ENCODE peak calls at places on chromosomes 5 and 9, in nine cellular contexts. One of them, this sample, is unnamed.

GRCh38 chr5:170277953-170278352 is 19.6 kb downstream of the LCP2 start:
- DNase-seq in stimulated activated CD4-positive, alpha-beta T cell treated with anti-CD3 and anti-CD28 coated beads, Interleukin-4, amount 100 ng/mL, for 4 hours: no peak
- DNase-seq in progenitor cell of endocrine pancreas: no peak
- DNase-seq in naive B cell: no peak
- DNase-seq in mesothelial cell of epicardium: no peak
- DNase-seq in kidney tubule cell: no peak
- DNase-seq in LoVo: no peak
- DNase-seq in activated T-helper 1 cell treated with Interleukin-2 at 50 U/mL for 16 hours: no peak
- DNase-seq in Ammon's horn: no peak
- DNase-seq in this sample: no peak

GRCh38 chr9:105157178-105157583 is 87.3 kb upstream of the SLC44A1 start:
- DNase-seq in stimulated activated CD4-positive, alpha-beta T cell treated with anti-CD3 and anti-CD28 coated beads, Interleukin-4, amount 100 ng/mL, for 4 hours: peak
- DNase-seq in progenitor cell of endocrine pancreas: no peak
- DNase-seq in naive B cell: peak
- DNase-seq in mesothelial cell of epicardium: no peak
- DNase-seq in kidney tubule cell: peak
- DNase-seq in LoVo: peak
- DNase-seq in activated T-helper 1 cell treated with Interleukin-2 at 50 U/mL for 16 hours: no peak
- DNase-seq in Ammon's horn: peak
- DNase-seq in this sample: peak

GRCh38 chr5:178201927-178202235 is 2.5 kb upstream of the HNRNPAB start:
- DNase-seq in stimulated activated CD4-positive, alpha-beta T cell treated with anti-CD3 and anti-CD28 coated beads, Interleukin-4, amount 100 ng/mL, for 4 hours: no peak
- DNase-seq in progenitor cell of endocrine pancreas: no peak
- DNase-seq in naive B cell: no peak
- DNase-seq in mesothelial cell of epicardium: no peak
- DNase-seq in kidney tubule cell: no peak
- DNase-seq in LoVo: no peak
- DNase-seq in activated T-helper 1 cell treated with Interleukin-2 at 50 U/mL for 16 hours: no peak
- DNase-seq in Ammon's horn: no peak
- DNase-seq in this sample: no peak

GRCh38 chr9:9719373-9720112 is 893.3 kb downstream of the PTPRD start:
- DNase-seq in stimulated activated CD4-positive, alpha-beta T cell treated with anti-CD3 and anti-CD28 coated beads, Interleukin-4, amount 100 ng/mL, for 4 hours: no peak
- DNase-seq in progenitor cell of endocrine pancreas: no peak
- DNase-seq in naive B cell: no peak
- DNase-seq in mesothelial cell of epicardium: no peak
- DNase-seq in kidney tubule cell: no peak
- DNase-seq in LoVo: no peak
- DNase-seq in activated T-helper 1 cell treated with Interleukin-2 at 50 U/mL for 16 hours: no peak
- DNase-seq in Ammon's horn: no peak
- DNase-seq in this sample: no peak

GRCh38 chr5:59319286-59319685 is 574.2 kb downstream of the PDE4D start:
- DNase-seq in stimulated activated CD4-positive, alpha-beta T cell treated with anti-CD3 and anti-CD28 coated beads, Interleukin-4, amount 100 ng/mL, for 4 hours: no peak
- DNase-seq in progenitor cell of endocrine pancreas: no peak
- DNase-seq in naive B cell: no peak
- DNase-seq in mesothelial cell of epicardium: no peak
- DNase-seq in kidney tubule cell: no peak
- DNase-seq in LoVo: no peak
- DNase-seq in activated T-helper 1 cell treated with Interleukin-2 at 50 U/mL for 16 hours: no peak
- DNase-seq in Ammon's horn: no peak
- DNase-seq in this sample: no peak

GRCh38 chr5:147930759-147931158 is 24.4 kb upstream of the C5orf46 start:
- DNase-seq in stimulated activated CD4-positive, alpha-beta T cell treated with anti-CD3 and anti-CD28 coated beads, Interleukin-4, amount 100 ng/mL, for 4 hours: no peak
- DNase-seq in progenitor cell of endocrine pancreas: no peak
- DNase-seq in naive B cell: no peak
- DNase-seq in mesothelial cell of epicardium: no peak
- DNase-seq in kidney tubule cell: no peak
- DNase-seq in LoVo: no peak
- DNase-seq in activated T-helper 1 cell treated with Interleukin-2 at 50 U/mL for 16 hours: no peak
- DNase-seq in Ammon's horn: peak
- DNase-seq in this sample: no peak

GRCh38 chr5:170103447-170103846 is 2.2 kb upstream of the FOXI1 start:
- DNase-seq in stimulated activated CD4-positive, alpha-beta T cell treated with anti-CD3 and anti-CD28 coated beads, Interleukin-4, amount 100 ng/mL, for 4 hours: no peak
- DNase-seq in progenitor cell of endocrine pancreas: no peak
- DNase-seq in naive B cell: no peak
- DNase-seq in mesothelial cell of epicardium: no peak
- DNase-seq in kidney tubule cell: no peak
- DNase-seq in LoVo: no peak
- DNase-seq in activated T-helper 1 cell treated with Interleukin-2 at 50 U/mL for 16 hours: no peak
- DNase-seq in Ammon's horn: no peak
- DNase-seq in this sample: no peak

GRCh38 chr5:140358738-140359310 is 1.2 kb upstream of the SLC4A9 start:
- DNase-seq in stimulated activated CD4-positive, alpha-beta T cell treated with anti-CD3 and anti-CD28 coated beads, Interleukin-4, amount 100 ng/mL, for 4 hours: no peak
- DNase-seq in progenitor cell of endocrine pancreas: no peak
- DNase-seq in naive B cell: no peak
- DNase-seq in mesothelial cell of epicardium: no peak
- DNase-seq in kidney tubule cell: peak
- DNase-seq in LoVo: no peak
- DNase-seq in activated T-helper 1 cell treated with Interleukin-2 at 50 U/mL for 16 hours: no peak
- DNase-seq in Ammon's horn: no peak
- DNase-seq in this sample: peak

GRCh38 chr5:174457141-174457678 is 267.2 kb upstream of the MSX2 start:
- DNase-seq in stimulated activated CD4-positive, alpha-beta T cell treated with anti-CD3 and anti-CD28 coated beads, Interleukin-4, amount 100 ng/mL, for 4 hours: no peak
- DNase-seq in progenitor cell of endocrine pancreas: no peak
- DNase-seq in naive B cell: no peak
- DNase-seq in mesothelial cell of epicardium: no peak
- DNase-seq in kidney tubule cell: no peak
- DNase-seq in LoVo: no peak
- DNase-seq in activated T-helper 1 cell treated with Interleukin-2 at 50 U/mL for 16 hours: no peak
- DNase-seq in Ammon's horn: no peak
- DNase-seq in this sample: no peak

GRCh38 chr5:134370306-134370870 is 981 bp upstream of the UBE2B start:
- DNase-seq in stimulated activated CD4-positive, alpha-beta T cell treated with anti-CD3 and anti-CD28 coated beads, Interleukin-4, amount 100 ng/mL, for 4 hours: no peak
- DNase-seq in progenitor cell of endocrine pancreas: no peak
- DNase-seq in naive B cell: no peak
- DNase-seq in mesothelial cell of epicardium: no peak
- DNase-seq in kidney tubule cell: peak
- DNase-seq in LoVo: no peak
- DNase-seq in activated T-helper 1 cell treated with Interleukin-2 at 50 U/mL for 16 hours: no peak
- DNase-seq in Ammon's horn: no peak
- DNase-seq in this sample: no peak

GRCh38 chr5:60634054-60634453 is 65.9 kb downstream of the DEPDC1B start:
- DNase-seq in stimulated activated CD4-positive, alpha-beta T cell treated with anti-CD3 and anti-CD28 coated beads, Interleukin-4, amount 100 ng/mL, for 4 hours: no peak
- DNase-seq in progenitor cell of endocrine pancreas: no peak
- DNase-seq in naive B cell: no peak
- DNase-seq in mesothelial cell of epicardium: no peak
- DNase-seq in kidney tubule cell: no peak
- DNase-seq in LoVo: no peak
- DNase-seq in activated T-helper 1 cell treated with Interleukin-2 at 50 U/mL for 16 hours: no peak
- DNase-seq in Ammon's horn: peak
- DNase-seq in this sample: no peak

GRCh38 chr9:134454386-134454978 is 128.2 kb downstream of the RXRA start:
- DNase-seq in stimulated activated CD4-positive, alpha-beta T cell treated with anti-CD3 and anti-CD28 coated beads, Interleukin-4, amount 100 ng/mL, for 4 hours: no peak
- DNase-seq in progenitor cell of endocrine pancreas: no peak
- DNase-seq in naive B cell: no peak
- DNase-seq in mesothelial cell of epicardium: no peak
- DNase-seq in kidney tubule cell: no peak
- DNase-seq in LoVo: no peak
- DNase-seq in activated T-helper 1 cell treated with Interleukin-2 at 50 U/mL for 16 hours: no peak
- DNase-seq in Ammon's horn: no peak
- DNase-seq in this sample: no peak

GRCh38 chr5:9473624-9474023 is 72.3 kb downstream of the SEMA5A start:
- DNase-seq in stimulated activated CD4-positive, alpha-beta T cell treated with anti-CD3 and anti-CD28 coated beads, Interleukin-4, amount 100 ng/mL, for 4 hours: no peak
- DNase-seq in progenitor cell of endocrine pancreas: no peak
- DNase-seq in naive B cell: no peak
- DNase-seq in mesothelial cell of epicardium: no peak
- DNase-seq in kidney tubule cell: no peak
- DNase-seq in LoVo: no peak
- DNase-seq in activated T-helper 1 cell treated with Interleukin-2 at 50 U/mL for 16 hours: no peak
- DNase-seq in Ammon's horn: no peak
- DNase-seq in this sample: no peak